ENCODE peak calls at places on chromosomes 7 and 10, in five cellular contexts. I, E, G, H and L are unnamed samples.

GRCh38 chr10:59991661-59992060 is 85.3 kb upstream of the CCDC6 start:
- DNase-seq in E (no peak), I (no peak), H (no peak), G (no peak), L (peak; percentile 66)

GRCh38 chr7:72032934-72033333 is 379.2 kb downstream of the CALN1 start:
- DNase-seq in E (no peak), G (no peak), H (no peak), I (peak; percentile 37), L (no peak)

GRCh38 chr7:22444181-22444966 is 55.6 kb downstream of the STEAP1B start:
- DNase-seq in E (no peak), H (no peak), G (no peak), I (no peak), L (no peak)

GRCh38 chr7:44084695-44085094 is 2.4 kb upstream of the POLM start:
- DNase-seq in H (no peak), E (no peak), I (no peak), G (no peak), L (no peak)

GRCh38 chr7:27271384-27271783 is 28.8 kb downstream of the EVX1 start:
- DNase-seq in G (no peak), H (no peak), E (no peak), I (no peak), L (no peak)

GRCh38 chr7:156140447-156140846 is 328.2 kb upstream of the SHH start:
- DNase-seq in H (no peak), E (no peak), I (peak; percentile 43), G (no peak), L (no peak)

GRCh38 chr7:75950111-75950681 is 35.2 kb downstream of the POR start:
- DNase-seq in E (no peak), I (no peak), G (no peak), H (no peak), L (no peak)

GRCh38 chr7:44637788-44638594 is 31.6 kb downstream of the OGDH start:
- DNase-seq in I (no peak), E (no peak), H (peak; percentile 67), G (peak; percentile 81), L (no peak)

GRCh38 chr10:59622320-59622901 is 87.2 kb downstream of the SLC16A9 start:
- DNase-seq in E (no peak), I (no peak), G (peak; percentile 31), H (peak; percentile 2), L (no peak)

GRCh38 chr10:104138131-104138530 is 16.2 kb downstream of the SFR1 start:
- DNase-seq in G (no peak), E (no peak), I (no peak), H (no peak), L (no peak)

GRCh38 chr7:92623544-92623943 is 33.4 kb upstream of the FAM133B start:
- DNase-seq in G (no peak), E (no peak), H (no peak), I (no peak), L (no peak)

GRCh38 chr7:26868841-26869505 is 4.6 kb upstream of the SKAP2 start:
- DNase-seq in E (no peak), G (no peak), I (no peak), H (no peak), L (no peak)

GRCh38 chr7:43076189-43076605 is 36.2 kb upstream of the HECW1 start:
- DNase-seq in E (no peak), I (no peak), G (no peak), H (no peak), L (no peak)

GRCh38 chr7:47402941-47403340 is 179.0 kb downstream of the TNS3 start:
- DNase-seq in H (no peak), I (peak; percentile 69), G (no peak), E (no peak), L (no peak)

GRCh38 chr10:13340626-13341370 is 7.3 kb downstream of the SEPHS1 start:
- DNase-seq in I (no peak), H (no peak), E (no peak), G (peak; percentile 39), L (no peak)

GRCh38 chr7:79221211-79221610 is 232.3 kb downstream of the MAGI2 start:
- DNase-seq in G (no peak), H (no peak), I (no peak), E (no peak), L (no peak)

GRCh38 chr7:1411414-1411813 is 47.9 kb downstream of the MICALL2 start:
- DNase-seq in H (no peak), G (no peak), I (no peak), E (no peak), L (no peak)

GRCh38 chr7:102836206-102836938 is 76.4 kb upstream of the LRRC17 start:
- DNase-seq in I (no peak), H (no peak), G (no peak), E (no peak), L (no peak)